ENCODE peak calls at places on chromosomes 12 and 14, in four cellular contexts. V is HepG2, Y is HCT116, K is K562. J is an unnamed sample.
A peak's percentile ranks its signal among the peaks of the same experiment; 100 is the strongest.

GRCh38 chr14:69500736-69501135 is 16.2 kb downstream of the PLEKHD1 start:
- DNase-seq in V (no peak), Y (no peak), K (no peak), J (no peak)

GRCh38 chr14:105473033-105473676 is 1.5 kb upstream of the CRIP2 start:
- DNase-seq in V (no peak), Y (no peak), K (no peak), J (no peak)

GRCh38 chr14:95597784-95598204 is 62.9 kb downstream of the GLRX5 start:
- DNase-seq in V (no peak), Y (no peak), K (peak; percentile 5), J (no peak)

GRCh38 chr12:124567035-124567672 is at the start of gene NCOR2:
- DNase-seq in V (no peak), Y (no peak), K (peak; percentile 45), J (no peak)

GRCh38 chr12:19880724-19881123 is 441.4 kb downstream of the AEBP2 start:
- DNase-seq in V (no peak), Y (no peak), K (no peak), J (no peak)

GRCh38 chr12:51823875-51824565 is 24.5 kb downstream of the FIGNL2 start:
- DNase-seq in V (peak; percentile 59), Y (peak; percentile 59), K (peak; percentile 69), J (no peak)

GRCh38 chr12:79183946-79184345 is 319.4 kb downstream of the SYT1 start:
- DNase-seq in V (no peak), Y (no peak), K (no peak), J (no peak)

GRCh38 chr12:34603382-34604035 is 581.2 kb downstream of the ALG10 start:
- DNase-seq in V (no peak), Y (no peak), K (no peak), J (no peak)

GRCh38 chr12:132030367-132031038 is 80.8 kb downstream of the EP400 start:
- DNase-seq in V (no peak), Y (no peak), K (no peak), J (peak; percentile 54)

GRCh38 chr12:106144847-106145246 is 6.1 kb upstream of the NUAK1 start:
- DNase-seq in V (no peak), Y (no peak), K (no peak), J (no peak)

GRCh38 chr14:48331421-48331820 is 656.0 kb upstream of the MDGA2 start:
- DNase-seq in V (no peak), Y (no peak), K (no peak), J (no peak)

GRCh38 chr14:21987937-21988336 is 314.3 kb upstream of the OR4E1 start:
- DNase-seq in V (peak; percentile 68), Y (peak; percentile 45), K (peak; percentile 37), J (no peak)

GRCh38 chr14:42023452-42023851 is 416.8 kb downstream of the LRFN5 start:
- DNase-seq in V (peak; percentile 8), Y (no peak), K (no peak), J (no peak)

GRCh38 chr14:104184506-104184905 is 46.1 kb downstream of the KIF26A start:
- DNase-seq in V (no peak), Y (no peak), K (no peak), J (no peak)

GRCh38 chr12:9331218-9331626 is 123.0 kb upstream of the PZP start:
- DNase-seq in V (peak; percentile 44), Y (peak; percentile 21), K (peak; percentile 60), J (peak; percentile 30)

GRCh38 chr12:6041891-6042290 is 82.6 kb downstream of the VWF start:
- DNase-seq in V (no peak), Y (no peak), K (no peak), J (no peak)

GRCh38 chr12:106178582-106178981 is 39.8 kb upstream of the NUAK1 start:
- DNase-seq in V (no peak), Y (no peak), K (no peak), J (no peak)

GRCh38 chr12:99250091-99250490 is 397.5 kb upstream of the GARIN6 start:
- DNase-seq in V (no peak), Y (no peak), K (no peak), J (no peak)

GRCh38 chr14:69654109-69654508 is 42.7 kb downstream of the SUSD6 start:
- DNase-seq in V (no peak), Y (no peak), K (peak; percentile 47), J (no peak)

GRCh38 chr14:54538055-54538454 is 28.3 kb downstream of the CGRRF1 start:
- DNase-seq in V (peak; percentile 85), Y (no peak), K (no peak), J (no peak)
- TF ChIP-seq TCF7L2 in V (no peak), Y (no peak), K (no peak), J (no peak)

GRCh38 chr14:99590746-99591555 is 13.1 kb downstream of the CCDC85C start:
- DNase-seq in V (no peak), Y (no peak), K (no peak), J (no peak)

GRCh38 chr14:99592933-99593753 is 10.9 kb downstream of the CCDC85C start:
- DNase-seq in V (no peak), Y (no peak), K (no peak), J (no peak)

GRCh38 chr14:99589651-99590530 is 14.1 kb downstream of the CCDC85C start:
- DNase-seq in V (no peak), Y (no peak), K (no peak), J (no peak)

GRCh38 chr14:99593971-99594841 is 9.8 kb downstream of the CCDC85C start:
- DNase-seq in V (no peak), Y (no peak), K (no peak), J (no peak)

GRCh38 chr14:99592394-99592793 is 11.6 kb downstream of the CCDC85C start:
- DNase-seq in V (no peak), Y (no peak), K (no peak), J (no peak)
- TF ChIP-seq REST in V (no peak), Y (no peak), K (no peak), J (no peak)

GRCh38 chr14:64196668-64197411 is 97.3 kb downstream of the ESR2 start:
- DNase-seq in V (no peak), Y (no peak), K (peak; percentile 13), J (no peak)
- H3K4me1 ChIP-seq in V (peaks cover 13% of the 10 kb centered on the region), Y (peaks cover 5% of the 10 kb centered on the region), K (peaks cover 5% of the 10 kb centered on the region), J (no peaks in the 10 kb centered on the region)

DNA sequence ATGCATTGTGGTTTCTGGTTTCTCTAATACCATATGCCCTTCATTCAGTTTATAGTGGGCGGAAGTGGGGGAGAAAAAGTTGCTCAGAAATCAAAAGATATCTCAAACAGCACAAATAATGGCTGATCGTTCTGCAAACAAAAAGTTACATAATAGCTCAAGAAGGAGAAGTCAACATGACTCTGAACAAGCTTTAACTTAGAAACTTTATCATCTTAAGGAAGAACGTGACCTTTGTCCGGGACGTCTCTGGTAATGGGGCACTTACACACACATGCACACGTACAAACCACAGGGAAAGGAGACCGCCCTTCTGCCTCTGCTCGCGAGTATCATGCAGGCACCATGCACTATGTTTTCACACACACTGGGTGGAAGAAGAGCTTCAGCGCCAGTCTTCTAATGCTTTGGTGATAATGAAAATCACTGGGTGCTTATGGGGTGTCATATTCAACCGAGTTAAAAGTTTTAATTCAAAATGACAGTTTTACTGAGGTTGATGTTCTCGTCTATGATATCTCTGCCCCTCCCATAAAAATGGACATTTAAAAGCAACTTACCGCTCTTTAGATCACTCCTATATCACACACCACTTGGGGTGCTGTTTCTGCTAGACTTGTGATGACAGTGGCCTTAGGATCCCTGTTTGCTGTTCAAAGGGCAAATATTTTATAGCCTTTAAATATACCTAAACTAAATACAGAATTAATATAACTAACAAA is 4.7 kb downstream of the FOS start:
- DNase-seq in V (peak; percentile 54), Y (no peak), K (peak; percentile 36), J (no peak)
- TF ChIP-seq TCF7L2 in V (no peak), Y (no peak), K (no peak), J (no peak)